ENCODE peak calls at places on chromosomes 7 and 10, in eight cellular contexts. W, J, O, Q, A, E, R and P are unnamed samples.

GRCh38 chr7:146138926-146139325 is 22.3 kb downstream of the CNTNAP2 start:
- DNase-seq in W (no peak), J (no peak), O (no peak), Q (no peak), A (no peak), E (no peak), R (no peak), P (no peak)

GRCh38 chr10:118850418-118851061 is 95.8 kb upstream of the CACUL1 start:
- DNase-seq in W (no peak), J (peak), O (peak), Q (peak), A (no peak), E (peak), R (peak), P (peak)

GRCh38 chr10:88961266-88961665 is 8.7 kb upstream of the ACTA2 start:
- DNase-seq in W (no peak), J (no peak), O (no peak), Q (no peak), A (no peak), E (no peak), R (no peak), P (no peak)

GRCh38 chr10:13917791-13918190 is 331.0 kb downstream of the PRPF18 start:
- DNase-seq in W (no peak), J (no peak), O (no peak), Q (no peak), A (no peak), E (no peak), R (no peak), P (no peak)

GRCh38 chr10:72342911-72343310 is 11.8 kb downstream of the DNAJB12 start:
- DNase-seq in W (no peak), J (no peak), O (no peak), Q (no peak), A (no peak), E (no peak), R (no peak), P (no peak)

GRCh38 chr7:339062-339342 is 49.0 kb downstream of the FOXL3 start:
- DNase-seq in W (no peak), J (no peak), O (no peak), Q (no peak), A (no peak), E (no peak), R (no peak), P (no peak)

GRCh38 chr7:44976040-44976745 is 2.6 kb downstream of the MYO1G start:
- DNase-seq in W (no peak), J (no peak), O (no peak), Q (no peak), A (no peak), E (no peak), R (no peak), P (no peak)

GRCh38 chr7:26365077-26365896 is 73.6 kb downstream of the SNX10 start:
- DNase-seq in W (peak), J (peak), O (peak), Q (peak), A (peak), E (peak), R (peak), P (no peak)

GRCh38 chr7:141665208-141666035 is 36.5 kb downstream of the DENND11 start:
- DNase-seq in W (no peak), J (no peak), O (no peak), Q (no peak), A (no peak), E (no peak), R (no peak), P (no peak)

GRCh38 chr10:93186631-93187030 is 112.9 kb downstream of the CYP26A1 start:
- DNase-seq in W (no peak), J (no peak), O (no peak), Q (no peak), A (no peak), E (no peak), R (no peak), P (no peak)

DNA sequence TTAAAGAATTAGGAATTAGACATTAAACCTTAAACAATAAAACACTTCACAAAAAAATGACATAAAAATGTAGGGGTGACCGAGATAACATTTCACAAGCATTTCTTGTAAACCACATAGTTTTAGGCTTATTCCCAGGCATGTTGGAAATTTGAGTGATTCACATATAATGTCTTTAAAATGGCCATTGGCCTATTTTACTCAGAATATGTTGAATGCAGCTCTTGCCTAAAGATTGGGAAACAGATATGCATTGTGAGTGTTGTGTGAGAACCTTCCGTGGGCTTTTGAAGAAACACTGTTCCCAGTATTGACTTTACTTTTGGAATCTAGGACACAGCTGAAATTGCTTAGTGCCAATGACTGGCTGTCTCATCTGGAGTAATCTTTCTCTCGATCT is 79.6 kb downstream of the ARL5B start:
- DNase-seq in W (no peak), J (no peak), O (no peak), Q (no peak), A (no peak), E (no peak), R (no peak), P (no peak)
- TF ChIP-seq EP300 in W (no peak), J (no peak), O (no peak), Q (no peak), A (no peak), E (no peak), R (no peak), P (no peak)

GRCh38 chr7:18993933-18994668 is 123.3 kb downstream of the TWIST1 start:
- DNase-seq in W (no peak), J (no peak), O (no peak), Q (no peak), A (no peak), E (no peak), R (peak), P (no peak)
- TF ChIP-seq EP300 in W (no peak), J (no peak), O (no peak), Q (no peak), A (no peak), E (no peak), R (peak), P (no peak)

GRCh38 chr7:51101111-51101757 is 215.4 kb downstream of the COBL start:
- DNase-seq in W (no peak), J (no peak), O (no peak), Q (no peak), A (no peak), E (no peak), R (no peak), P (no peak)

GRCh38 chr7:51104278-51104677 is 212.3 kb downstream of the COBL start:
- DNase-seq in W (no peak), J (no peak), O (no peak), Q (no peak), A (no peak), E (no peak), R (no peak), P (no peak)

GRCh38 chr7:51108134-51108533 is 208.5 kb downstream of the COBL start:
- DNase-seq in W (no peak), J (no peak), O (no peak), Q (no peak), A (no peak), E (no peak), R (no peak), P (no peak)

GRCh38 chr7:51103718-51104117 is 212.9 kb downstream of the COBL start:
- DNase-seq in W (no peak), J (no peak), O (no peak), Q (no peak), A (no peak), E (no peak), R (no peak), P (no peak)

GRCh38 chr7:51102828-51103227 is 213.8 kb downstream of the COBL start:
- DNase-seq in W (no peak), J (no peak), O (no peak), Q (no peak), A (no peak), E (no peak), R (no peak), P (no peak)
- TF ChIP-seq EP300 in W (no peak), J (no peak), O (no peak), Q (no peak), A (no peak), E (no peak), R (no peak), P (no peak)

GRCh38 chr7:159019111-159019510 is 125.6 kb downstream of the VIPR2 start:
- DNase-seq in W (no peak), J (no peak), O (no peak), Q (no peak), A (no peak), E (no peak), R (no peak), P (no peak)

GRCh38 chr7:159016591-159016990 is 128.1 kb downstream of the VIPR2 start:
- DNase-seq in W (no peak), J (no peak), O (no peak), Q (no peak), A (no peak), E (no peak), R (no peak), P (no peak)

GRCh38 chr7:159015894-159016410 is 128.7 kb downstream of the VIPR2 start:
- DNase-seq in W (no peak), J (no peak), O (no peak), Q (no peak), A (no peak), E (no peak), R (no peak), P (no peak)

GRCh38 chr7:159017210-159017609 is 127.5 kb downstream of the VIPR2 start:
- DNase-seq in W (no peak), J (no peak), O (no peak), Q (no peak), A (no peak), E (no peak), R (no peak), P (no peak)

DNA sequence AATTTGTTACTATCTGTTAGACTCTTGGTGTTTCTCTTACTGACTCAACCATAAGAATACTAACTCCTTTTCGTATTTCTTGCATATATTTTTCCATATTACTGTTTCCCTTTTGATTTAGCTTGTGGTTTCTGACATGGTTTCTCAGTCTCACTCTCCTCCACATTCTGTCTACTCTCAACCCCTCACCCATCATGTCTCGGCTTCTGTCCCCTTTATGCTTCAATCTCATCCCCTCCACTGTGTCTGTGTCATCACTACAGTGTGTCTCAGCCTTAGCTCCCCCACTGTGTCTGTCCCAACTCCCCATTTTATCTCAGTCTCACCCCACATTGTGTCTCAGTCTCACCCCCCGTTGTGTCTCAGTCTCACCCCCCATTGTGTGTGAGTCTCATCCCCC is 126.9 kb downstream of the VIPR2 start:
- DNase-seq in W (no peak), J (no peak), O (no peak), Q (no peak), A (no peak), E (no peak), R (no peak), P (no peak)
- TF ChIP-seq EP300 in W (no peak), J (no peak), O (no peak), Q (no peak), A (no peak), E (no peak), R (no peak), P (no peak)